ENCODE peak calls at places on chromosomes 6 and 20, in five cellular contexts. K is brain microvascular endothelial cell, Z is AG09319, D is nephron progenitor cell, E is neural crest cell. W is an unnamed sample.

GRCh38 chr6:37565267-37566208 is 65.8 kb upstream of the CCDC167 start:
- DNase-seq in K (no peak), Z (no peak), D (peak), E (peak), W (peak)

GRCh38 chr6:111566222-111566717 is 39.4 kb downstream of the TRAF3IP2 start:
- DNase-seq in K (no peak), Z (no peak), D (no peak), E (no peak), W (no peak)

GRCh38 chr6:42137192-42137753 is 5.1 kb downstream of the C6orf132 start:
- DNase-seq in K (no peak), Z (no peak), D (no peak), E (no peak), W (no peak)

GRCh38 chr6:54878705-54879104 is 32.1 kb downstream of the FAM83B start:
- DNase-seq in K (no peak), Z (no peak), D (no peak), E (no peak), W (no peak)

GRCh38 chr20:56406910-56407309 is 5.2 kb upstream of the CASS4 start:
- DNase-seq in K (no peak), Z (no peak), D (no peak), E (no peak), W (no peak)

GRCh38 chr20:17806739-17807441 is 107.1 kb downstream of the BANF2 start:
- DNase-seq in K (peak), Z (peak), D (no peak), E (no peak), W (no peak)

GRCh38 chr6:144576871-144577270 is 291.7 kb downstream of the UTRN start:
- DNase-seq in K (no peak), Z (no peak), D (no peak), E (no peak), W (no peak)

GRCh38 chr20:35339007-35339406 is 46.8 kb upstream of the FAM83C start:
- DNase-seq in K (peak), Z (peak), D (no peak), E (no peak), W (no peak)

GRCh38 chr6:126886106-126886505 is 232.4 kb upstream of the RSPO3 start:
- DNase-seq in K (no peak), Z (no peak), D (no peak), E (no peak), W (peak)

GRCh38 chr6:36135053-36135731 is 4.9 kb downstream of the MAPK13 start:
- DNase-seq in K (no peak), Z (no peak), D (no peak), E (no peak), W (no peak)

GRCh38 chr20:38471245-38471644 is 1.4 kb upstream of the RALGAPB start:
- DNase-seq in K (no peak), Z (no peak), D (no peak), E (no peak), W (no peak)

GRCh38 chr6:2976571-2977085 is 5.3 kb upstream of the SERPINB6 start:
- DNase-seq in K (peak), Z (no peak), D (no peak), E (no peak), W (no peak)

GRCh38 chr20:47031821-47032220 is 137.2 kb downstream of the EYA2 start:
- DNase-seq in K (no peak), Z (no peak), D (no peak), E (no peak), W (no peak)

GRCh38 chr6:4225207-4225872 is 90.0 kb upstream of the ECI2 start:
- DNase-seq in K (no peak), Z (no peak), D (peak), E (peak), W (peak)

GRCh38 chr6:123117145-123117908 is 121.3 kb downstream of the CLVS2 start:
- DNase-seq in K (no peak), Z (no peak), D (no peak), E (no peak), W (no peak)

GRCh38 chr6:8852332-8852731 is 417.0 kb upstream of the SLC35B3 start:
- DNase-seq in K (no peak), Z (no peak), D (no peak), E (no peak), W (no peak)

GRCh38 chr20:50230184-50230583 is 39.6 kb downstream of the CEBPB start:
- DNase-seq in K (no peak), Z (no peak), D (no peak), E (no peak), W (peak)

GRCh38 chr20:47360207-47360488 is 3.6 kb upstream of the ZMYND8 start:
- DNase-seq in K (no peak), Z (no peak), D (no peak), E (no peak), W (no peak)

GRCh38 chr6:39420300-39421265 is 98.1 kb upstream of the KCNK16 start:
- DNase-seq in K (no peak), Z (no peak), D (no peak), E (no peak), W (no peak)

GRCh38 chr20:58646703-58647102 is 4.4 kb upstream of the STX16 start:
- DNase-seq in K (no peak), Z (no peak), D (no peak), E (no peak), W (no peak)

GRCh38 chr6:145453376-145453775 is 281.9 kb downstream of the EPM2A start:
- DNase-seq in K (no peak), Z (no peak), D (no peak), E (no peak), W (no peak)

GRCh38 chr6:43770417-43771209 is 602 bp downstream of the VEGFA start:
- DNase-seq in K (peak), Z (peak), D (peak), E (peak), W (peak)

GRCh38 chr6:128400875-128401274 is 119.5 kb downstream of the PTPRK start:
- DNase-seq in K (no peak), Z (no peak), D (no peak), E (no peak), W (no peak)

GRCh38 chr6:170114956-170115855 is 175.7 kb downstream of the DLL1 start:
- DNase-seq in K (no peak), Z (no peak), D (no peak), E (no peak), W (peak)

GRCh38 chr6:56938634-56939294 is 16.1 kb upstream of the BEND6 start:
- DNase-seq in K (peak), Z (peak), D (no peak), E (no peak), W (no peak)

GRCh38 chr6:37041521-37041920 is 36.1 kb downstream of the FGD2 start:
- DNase-seq in K (no peak), Z (no peak), D (no peak), E (no peak), W (no peak)

GRCh38 chr6:84422380-84422968 is 195.0 kb upstream of the CEP162 start:
- DNase-seq in K (peak), Z (no peak), D (peak), E (peak), W (peak)

GRCh38 chr6:16102208-16102607 is 26.7 kb upstream of the MYLIP start:
- DNase-seq in K (no peak), Z (no peak), D (no peak), E (no peak), W (no peak)

GRCh38 chr6:33696538-33697518 is 14.7 kb downstream of the UQCC2 start:
- DNase-seq in K (no peak), Z (no peak), D (no peak), E (no peak), W (peak)

GRCh38 chr6:167786859-167787675 is 39.6 kb upstream of the AFDN start:
- DNase-seq in K (no peak), Z (no peak), D (no peak), E (no peak), W (no peak)

GRCh38 chr20:60359010-60359409 is 400.8 kb downstream of the CDH26 start:
- DNase-seq in K (no peak), Z (no peak), D (no peak), E (no peak), W (no peak)

GRCh38 chr6:137637161-137637560 is 143.0 kb upstream of the OLIG3 start:
- DNase-seq in K (peak), Z (peak), D (no peak), E (no peak), W (no peak)

GRCh38 chr6:163501440-163501839 is 86.9 kb downstream of the QKI start:
- DNase-seq in K (no peak), Z (no peak), D (no peak), E (no peak), W (no peak)

DNA sequence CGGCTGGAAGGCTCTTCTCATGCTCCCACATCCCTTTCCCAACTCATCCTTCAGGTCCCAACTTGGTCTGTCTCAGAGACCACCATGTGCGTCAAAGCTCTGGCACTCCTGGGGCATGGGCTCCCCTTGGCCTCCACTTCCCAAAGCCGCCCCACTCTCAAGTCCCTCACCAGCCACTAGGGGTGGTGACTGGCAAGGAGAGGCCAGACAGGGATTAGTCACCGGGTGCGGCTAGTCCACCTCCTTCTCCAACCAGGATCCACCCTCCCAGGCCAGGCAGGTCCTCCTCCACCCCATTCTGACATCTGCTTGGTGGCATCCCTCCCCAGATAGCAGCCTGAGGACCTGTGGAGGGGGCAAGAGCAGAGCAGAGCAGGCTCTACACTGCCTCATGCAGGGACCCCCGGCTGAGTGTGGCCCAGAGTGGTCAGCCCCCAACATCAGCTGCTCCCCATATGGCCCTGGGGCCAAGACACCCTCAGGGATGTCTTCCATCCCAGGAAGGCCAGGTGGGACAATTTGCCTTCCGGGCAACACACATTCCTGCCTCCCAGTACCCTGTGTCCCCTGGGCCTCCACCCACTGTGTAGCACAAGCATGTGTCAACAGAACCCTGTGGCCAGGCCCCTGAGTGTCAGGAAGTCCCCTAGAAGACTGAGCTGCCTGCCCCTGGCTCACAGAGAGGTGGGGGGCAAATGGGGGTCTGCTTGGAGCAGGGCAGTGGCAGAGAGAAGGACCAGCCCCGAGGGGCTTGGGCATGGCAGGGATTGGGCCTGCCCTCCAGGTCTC is 29.2 kb downstream of the YTHDF1 start:
- DNase-seq in K (no peak), Z (no peak), D (no peak), E (no peak), W (no peak)
- TF ChIP-seq CTCF in K (peak), Z (no peak), D (no peak), E (peak), W (no peak)

DNA sequence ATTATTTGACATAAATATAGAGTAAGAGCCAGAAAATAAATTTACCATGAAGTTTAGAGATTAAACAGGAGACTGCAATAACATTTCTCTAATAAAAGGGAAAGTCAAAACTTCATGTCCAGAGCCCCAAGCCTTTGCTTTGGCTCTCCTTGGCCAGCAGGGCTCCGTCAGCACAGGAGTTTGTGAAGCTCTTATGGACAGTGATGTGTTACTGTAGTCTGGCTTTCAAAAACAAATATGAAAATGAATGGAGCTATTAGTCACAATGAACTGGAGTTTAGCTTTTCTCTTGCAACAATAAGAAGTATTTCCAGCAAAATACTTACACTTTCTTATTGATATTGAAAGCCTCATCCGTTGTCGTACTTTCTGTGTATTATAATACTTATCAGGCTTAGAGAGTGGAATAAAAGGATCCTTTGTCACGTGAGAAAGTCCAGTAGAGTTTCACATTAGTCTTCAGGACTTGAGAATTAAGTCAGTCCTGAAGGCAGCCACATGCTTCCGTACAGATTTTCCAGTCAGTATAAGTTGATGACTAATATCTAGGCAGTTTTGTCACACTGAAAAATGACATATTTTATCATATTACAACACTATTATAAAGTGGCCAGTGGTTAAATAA is 117.0 kb upstream of the PRL start:
- DNase-seq in K (peak), Z (peak), D (no peak), E (no peak), W (no peak)
- TF ChIP-seq CTCF in K (peak), Z (peak), D (no peak), E (peak), W (no peak)

GRCh38 chr20:43463864-43464785 is 6.4 kb downstream of the SRSF6 start:
- DNase-seq in K (no peak), Z (no peak), D (no peak), E (no peak), W (no peak)

GRCh38 chr20:43460830-43461200 is 3.1 kb downstream of the SRSF6 start:
- DNase-seq in K (no peak), Z (no peak), D (no peak), E (no peak), W (no peak)

GRCh38 chr20:43461894-43462293 is 4.2 kb downstream of the SRSF6 start:
- DNase-seq in K (no peak), Z (no peak), D (no peak), E (no peak), W (no peak)

GRCh38 chr20:43463133-43463863 is 5.6 kb downstream of the SRSF6 start:
- DNase-seq in K (no peak), Z (no peak), D (no peak), E (no peak), W (no peak)

DNA sequence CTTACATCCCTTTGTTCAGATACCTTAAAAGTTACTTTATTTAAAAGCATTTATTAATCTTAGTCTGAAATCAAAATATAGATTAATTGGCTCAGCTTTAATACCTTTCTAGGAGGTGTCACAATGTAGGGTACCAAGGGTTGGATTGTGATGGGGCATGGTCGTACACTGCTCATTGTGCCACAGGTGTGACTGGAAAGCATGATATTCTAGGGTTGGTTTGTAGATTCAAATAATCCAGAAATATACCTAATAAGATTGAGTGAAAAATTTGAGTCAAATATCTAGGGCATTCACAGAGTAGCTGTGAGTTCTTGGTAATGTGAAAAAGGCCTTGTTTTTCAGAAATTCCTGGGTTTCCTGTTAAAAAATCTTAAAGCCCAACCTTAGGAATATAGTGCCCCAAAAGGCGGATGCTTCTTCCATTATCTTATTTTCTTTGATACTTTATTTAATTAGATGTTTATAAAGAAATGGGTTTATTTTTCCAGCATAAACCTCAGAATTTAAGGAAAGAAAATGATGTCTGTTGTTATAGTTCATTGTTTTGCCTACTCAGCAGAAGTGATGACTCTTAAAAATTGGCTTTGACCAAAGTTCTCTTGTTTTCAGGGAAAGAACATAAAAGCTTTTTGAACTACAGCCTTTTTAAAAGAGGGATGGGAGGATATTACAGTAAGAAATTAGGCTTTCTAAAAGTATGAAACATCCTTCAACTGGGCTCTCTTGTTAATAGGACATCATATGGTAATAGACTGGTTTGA is 4.9 kb downstream of the SRSF6 start:
- DNase-seq in K (no peak), Z (no peak), D (no peak), E (no peak), W (no peak)
- TF ChIP-seq CTCF in K (no peak), Z (no peak), D (no peak), E (no peak), W (no peak)

GRCh38 chr6:115539531-115539930 is 521.2 kb downstream of the FRK start:
- DNase-seq in K (no peak), Z (no peak), D (no peak), E (no peak), W (no peak)

GRCh38 chr6:115540077-115540869 is 520.4 kb downstream of the FRK start:
- DNase-seq in K (no peak), Z (no peak), D (no peak), E (no peak), W (no peak)

GRCh38 chr6:115544765-115545409 is 515.8 kb downstream of the FRK start:
- DNase-seq in K (no peak), Z (no peak), D (no peak), E (no peak), W (no peak)

DNA sequence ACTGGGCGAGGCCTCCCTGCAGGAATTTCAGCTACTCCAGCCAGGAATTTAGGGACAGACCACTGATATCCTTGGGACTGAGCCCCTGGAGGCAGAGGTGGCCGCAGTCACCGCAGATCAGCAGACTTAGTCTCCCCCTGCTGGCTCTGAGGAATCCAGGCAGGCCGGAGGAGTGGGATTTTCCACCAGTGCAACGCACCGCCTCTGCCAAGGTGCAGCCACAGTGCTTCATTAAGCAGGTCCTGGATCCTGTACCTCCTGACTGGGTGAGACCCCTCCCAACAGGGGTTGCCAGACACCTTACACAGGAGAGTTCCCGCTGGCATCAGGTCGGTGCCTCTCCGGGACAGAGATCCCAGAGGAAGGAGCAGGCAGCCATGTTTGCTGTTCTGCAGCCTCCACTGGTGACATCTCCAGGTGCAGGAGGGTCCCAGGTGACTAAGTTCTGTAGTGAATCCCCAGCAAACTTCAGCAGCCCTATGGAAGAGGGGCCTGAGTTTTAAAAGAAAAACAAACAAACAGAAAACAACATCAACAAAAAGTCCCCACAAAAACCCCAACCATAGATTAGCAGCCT is 515.2 kb downstream of the FRK start:
- DNase-seq in K (no peak), Z (no peak), D (peak), E (peak), W (peak)
- TF ChIP-seq CTCF in K (no peak), Z (no peak), D (peak), E (peak), W (peak)

GRCh38 chr6:75503291-75503690 is 9.7 kb upstream of the FILIP1 start:
- DNase-seq in K (peak), Z (no peak), D (no peak), E (no peak), W (no peak)

GRCh38 chr6:75501756-75502155 is 8.2 kb upstream of the FILIP1 start:
- DNase-seq in K (no peak), Z (no peak), D (no peak), E (no peak), W (no peak)

GRCh38 chr6:75502884-75503283 is 9.3 kb upstream of the FILIP1 start:
- DNase-seq in K (no peak), Z (no peak), D (no peak), E (no peak), W (no peak)

GRCh38 chr6:75505426-75505825 is 11.8 kb upstream of the FILIP1 start:
- DNase-seq in K (no peak), Z (no peak), D (no peak), E (no peak), W (no peak)

DNA sequence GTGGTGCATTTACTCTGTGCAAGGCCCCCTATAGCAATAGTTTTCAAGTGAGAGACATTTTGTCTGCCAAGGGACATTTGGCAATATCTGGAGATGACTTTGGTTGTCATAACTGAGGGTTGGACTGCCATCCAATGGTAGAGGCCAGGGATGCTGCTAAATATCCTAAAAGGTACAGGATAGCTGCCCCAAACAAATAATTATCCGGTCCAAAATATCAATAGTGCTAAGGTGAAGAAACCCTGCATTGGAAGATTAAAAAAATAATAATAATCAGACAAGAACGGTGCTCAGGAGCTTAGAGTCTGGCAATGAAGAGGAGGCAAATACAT is 11.3 kb upstream of the FILIP1 start:
- DNase-seq in K (no peak), Z (no peak), D (no peak), E (no peak), W (no peak)
- TF ChIP-seq CTCF in K (peak), Z (peak), D (no peak), E (no peak), W (peak)

GRCh38 chr6:21115111-21115510 is 478.4 kb upstream of the SOX4 start:
- DNase-seq in K (peak), Z (no peak), D (no peak), E (no peak), W (no peak)
- TF ChIP-seq CTCF in K (no peak), Z (no peak), D (no peak), E (no peak), W (no peak)